ENCODE peak calls at places on chromosomes 3 and 15, in eight cellular contexts. One of them, this sample, is unnamed.

GRCh38 chr3:113626513-113627371 is 69.7 kb downstream of the USF3 start:
- DNase-seq in HFF-Myc: peak
- DNase-seq in A673: peak
- DNase-seq in cardiac fibroblast: peak
- DNase-seq in left ventricle myocardium inferior: peak
- DNase-seq in lung: peak
- DNase-seq in epithelial cell of proximal tubule: peak
- DNase-seq in fibroblast of pulmonary artery: peak
- DNase-seq in this sample: peak

GRCh38 chr3:160194438-160194837 is 30.8 kb upstream of the C3orf80 start:
- DNase-seq in fibroblast of pulmonary artery: no peak
- DNase-seq in epithelial cell of proximal tubule: no peak
- DNase-seq in left ventricle myocardium inferior: no peak
- DNase-seq in lung: no peak
- DNase-seq in A673: no peak
- DNase-seq in cardiac fibroblast: no peak
- DNase-seq in HFF-Myc: no peak
- DNase-seq in this sample: no peak

GRCh38 chr3:95343767-95344166 is 1280.9 kb downstream of the NSUN3 start:
- DNase-seq in fibroblast of pulmonary artery: no peak
- DNase-seq in left ventricle myocardium inferior: no peak
- DNase-seq in epithelial cell of proximal tubule: no peak
- DNase-seq in cardiac fibroblast: no peak
- DNase-seq in HFF-Myc: no peak
- DNase-seq in lung: no peak
- DNase-seq in A673: no peak
- DNase-seq in this sample: no peak

GRCh38 chr3:167969554-167969953 is 126.2 kb downstream of the GOLIM4 start:
- DNase-seq in A673: no peak
- DNase-seq in cardiac fibroblast: no peak
- DNase-seq in left ventricle myocardium inferior: no peak
- DNase-seq in lung: no peak
- DNase-seq in fibroblast of pulmonary artery: no peak
- DNase-seq in epithelial cell of proximal tubule: no peak
- DNase-seq in HFF-Myc: no peak
- DNase-seq in this sample: no peak

GRCh38 chr15:67199881-67200763 is 54.3 kb downstream of the AAGAB start:
- DNase-seq in lung: no peak
- DNase-seq in HFF-Myc: no peak
- DNase-seq in fibroblast of pulmonary artery: no peak
- DNase-seq in A673: no peak
- DNase-seq in epithelial cell of proximal tubule: no peak
- DNase-seq in left ventricle myocardium inferior: no peak
- DNase-seq in cardiac fibroblast: peak
- DNase-seq in this sample: no peak

GRCh38 chr3:185586644-185586964 is 509 bp downstream of the SENP2 start:
- DNase-seq in HFF-Myc: no peak
- DNase-seq in fibroblast of pulmonary artery: no peak
- DNase-seq in lung: no peak
- DNase-seq in left ventricle myocardium inferior: no peak
- DNase-seq in cardiac fibroblast: no peak
- DNase-seq in epithelial cell of proximal tubule: no peak
- DNase-seq in A673: no peak
- DNase-seq in this sample: no peak

GRCh38 chr3:15585111-15585844 is 16.1 kb downstream of the HACL1 start:
- DNase-seq in HFF-Myc: no peak
- DNase-seq in A673: no peak
- DNase-seq in fibroblast of pulmonary artery: no peak
- DNase-seq in left ventricle myocardium inferior: no peak
- DNase-seq in epithelial cell of proximal tubule: no peak
- DNase-seq in lung: no peak
- DNase-seq in cardiac fibroblast: peak
- DNase-seq in this sample: no peak

GRCh38 chr3:128358156-128358895 is 108.4 kb downstream of the DNAJB8 start:
- DNase-seq in HFF-Myc: no peak
- DNase-seq in epithelial cell of proximal tubule: no peak
- DNase-seq in A673: no peak
- DNase-seq in cardiac fibroblast: no peak
- DNase-seq in lung: no peak
- DNase-seq in fibroblast of pulmonary artery: no peak
- DNase-seq in left ventricle myocardium inferior: no peak
- DNase-seq in this sample: no peak

GRCh38 chr3:53160660-53161344 is at the start of gene PRKCD:
- DNase-seq in lung: peak
- DNase-seq in cardiac fibroblast: peak
- DNase-seq in epithelial cell of proximal tubule: no peak
- DNase-seq in left ventricle myocardium inferior: peak
- DNase-seq in A673: peak
- DNase-seq in HFF-Myc: no peak
- DNase-seq in fibroblast of pulmonary artery: peak
- DNase-seq in this sample: peak

GRCh38 chr3:190491533-190492054 is 22.3 kb upstream of the IL1RAP start:
- DNase-seq in A673: no peak
- DNase-seq in cardiac fibroblast: peak
- DNase-seq in left ventricle myocardium inferior: peak
- DNase-seq in epithelial cell of proximal tubule: no peak
- DNase-seq in fibroblast of pulmonary artery: no peak
- DNase-seq in HFF-Myc: no peak
- DNase-seq in lung: no peak
- DNase-seq in this sample: no peak

GRCh38 chr15:51322622-51323296 is 15.6 kb downstream of the CYP19A1 start:
- DNase-seq in cardiac fibroblast: peak
- DNase-seq in HFF-Myc: no peak
- DNase-seq in left ventricle myocardium inferior: peak
- DNase-seq in fibroblast of pulmonary artery: peak
- DNase-seq in epithelial cell of proximal tubule: no peak
- DNase-seq in A673: no peak
- DNase-seq in lung: peak
- DNase-seq in this sample: no peak

GRCh38 chr15:78751602-78751979 is 59.7 kb downstream of the ADAMTS7 start:
- DNase-seq in HFF-Myc: no peak
- DNase-seq in left ventricle myocardium inferior: no peak
- DNase-seq in cardiac fibroblast: no peak
- DNase-seq in A673: no peak
- DNase-seq in fibroblast of pulmonary artery: no peak
- DNase-seq in epithelial cell of proximal tubule: no peak
- DNase-seq in lung: no peak
- DNase-seq in this sample: no peak

GRCh38 chr15:38809621-38810020 is 245.0 kb upstream of the RASGRP1 start:
- DNase-seq in lung: no peak
- DNase-seq in HFF-Myc: no peak
- DNase-seq in epithelial cell of proximal tubule: no peak
- DNase-seq in fibroblast of pulmonary artery: peak
- DNase-seq in left ventricle myocardium inferior: no peak
- DNase-seq in cardiac fibroblast: no peak
- DNase-seq in A673: no peak
- DNase-seq in this sample: no peak

GRCh38 chr3:111538687-111539086 is 3.3 kb upstream of the CD96 start:
- DNase-seq in cardiac fibroblast: peak
- DNase-seq in A673: peak
- DNase-seq in HFF-Myc: peak
- DNase-seq in left ventricle myocardium inferior: no peak
- DNase-seq in lung: no peak
- DNase-seq in fibroblast of pulmonary artery: peak
- DNase-seq in epithelial cell of proximal tubule: no peak
- DNase-seq in this sample: no peak

GRCh38 chr3:111541911-111542483 is at the start of gene CD96:
- DNase-seq in HFF-Myc: no peak
- DNase-seq in epithelial cell of proximal tubule: no peak
- DNase-seq in cardiac fibroblast: peak
- DNase-seq in left ventricle myocardium inferior: no peak
- DNase-seq in A673: no peak
- DNase-seq in lung: no peak
- DNase-seq in fibroblast of pulmonary artery: peak
- DNase-seq in this sample: no peak

GRCh38 chr3:111538111-111538510 is 3.9 kb upstream of the CD96 start:
- DNase-seq in HFF-Myc: no peak
- DNase-seq in fibroblast of pulmonary artery: no peak
- DNase-seq in lung: no peak
- DNase-seq in A673: no peak
- DNase-seq in cardiac fibroblast: no peak
- DNase-seq in epithelial cell of proximal tubule: no peak
- DNase-seq in left ventricle myocardium inferior: no peak
- DNase-seq in this sample: no peak

GRCh38 chr3:111541391-111541790 is 606 bp upstream of the CD96 start:
- DNase-seq in lung: no peak
- DNase-seq in cardiac fibroblast: no peak
- DNase-seq in HFF-Myc: no peak
- DNase-seq in left ventricle myocardium inferior: no peak
- DNase-seq in A673: no peak
- DNase-seq in fibroblast of pulmonary artery: peak
- DNase-seq in epithelial cell of proximal tubule: no peak
- DNase-seq in this sample: no peak

DNA sequence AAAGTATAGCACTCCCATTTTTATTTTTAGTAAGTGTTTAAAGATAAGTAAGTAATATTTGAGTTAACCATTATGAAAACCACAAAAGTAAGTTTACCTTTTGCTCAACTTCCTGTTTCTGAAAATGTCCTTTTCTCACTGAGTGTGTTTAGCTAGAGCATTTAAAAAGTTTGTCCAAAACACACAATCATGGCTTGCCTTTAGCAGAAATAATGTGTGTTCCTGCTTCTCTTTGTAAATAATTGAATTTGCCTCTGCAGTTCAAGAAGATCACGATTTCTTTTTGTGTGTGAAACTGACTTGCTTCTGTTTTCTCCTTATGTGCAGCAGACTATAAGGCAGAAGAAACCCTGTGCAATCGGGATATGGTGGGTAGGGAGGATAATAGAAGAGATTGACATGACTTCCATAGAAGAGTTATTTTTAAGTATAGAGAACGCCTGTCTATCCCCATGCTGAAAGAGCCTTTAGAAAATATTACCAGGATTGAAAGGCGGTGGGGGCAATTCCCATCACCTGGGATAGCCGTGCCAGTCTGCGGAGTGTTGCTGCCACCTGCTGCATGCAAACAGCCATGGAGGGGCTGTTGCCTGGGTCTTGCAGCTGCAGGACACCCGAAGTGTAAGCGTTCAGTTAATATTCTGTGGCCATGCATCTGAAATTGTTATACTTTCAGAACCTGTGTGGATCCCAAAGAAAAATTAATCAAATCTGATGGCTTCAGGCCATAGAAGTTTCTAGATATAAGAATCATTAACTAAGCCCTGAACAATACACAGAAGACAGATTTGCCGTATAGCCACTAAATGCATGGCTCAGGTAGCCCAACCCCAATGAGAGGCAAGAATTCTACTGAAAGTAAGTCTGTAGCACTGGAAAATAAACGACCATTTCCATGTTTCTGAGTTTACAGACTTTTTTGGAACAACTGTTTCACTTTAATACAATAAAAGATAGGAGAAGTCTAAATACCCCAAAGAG is 2.4 kb upstream of the CD96 start:
- DNase-seq in lung: peak
- DNase-seq in A673: peak
- DNase-seq in HFF-Myc: peak
- DNase-seq in epithelial cell of proximal tubule: peak
- DNase-seq in fibroblast of pulmonary artery: peak
- DNase-seq in left ventricle myocardium inferior: peak
- DNase-seq in cardiac fibroblast: peak
- DNase-seq in this sample: peak
- H3K4me3 ChIP-seq in lung: no peak
- H3K4me3 ChIP-seq in A673: no peak
- H3K4me3 ChIP-seq in HFF-Myc: no peak
- H3K4me3 ChIP-seq in epithelial cell of proximal tubule: peak
- H3K4me3 ChIP-seq in fibroblast of pulmonary artery: no peak
- H3K4me3 ChIP-seq in left ventricle myocardium inferior: no peak
- H3K4me3 ChIP-seq in cardiac fibroblast: no peak
- H3K4me3 ChIP-seq in this sample: no peak

GRCh38 chr3:30353711-30354467 is 252.5 kb upstream of the TGFBR2 start:
- DNase-seq in A673: no peak
- DNase-seq in fibroblast of pulmonary artery: no peak
- DNase-seq in lung: no peak
- DNase-seq in cardiac fibroblast: no peak
- DNase-seq in left ventricle myocardium inferior: no peak
- DNase-seq in epithelial cell of proximal tubule: no peak
- DNase-seq in HFF-Myc: no peak
- DNase-seq in this sample: no peak

GRCh38 chr3:30354972-30355371 is 251.4 kb upstream of the TGFBR2 start:
- DNase-seq in left ventricle myocardium inferior: no peak
- DNase-seq in fibroblast of pulmonary artery: no peak
- DNase-seq in lung: no peak
- DNase-seq in cardiac fibroblast: no peak
- DNase-seq in epithelial cell of proximal tubule: no peak
- DNase-seq in A673: no peak
- DNase-seq in HFF-Myc: no peak
- DNase-seq in this sample: no peak

GRCh38 chr3:30350901-30351300 is 255.5 kb upstream of the TGFBR2 start:
- DNase-seq in epithelial cell of proximal tubule: no peak
- DNase-seq in left ventricle myocardium inferior: no peak
- DNase-seq in fibroblast of pulmonary artery: no peak
- DNase-seq in HFF-Myc: no peak
- DNase-seq in A673: no peak
- DNase-seq in lung: no peak
- DNase-seq in cardiac fibroblast: no peak
- DNase-seq in this sample: no peak

GRCh38 chr3:30354513-30354912 is 251.9 kb upstream of the TGFBR2 start:
- DNase-seq in left ventricle myocardium inferior: peak
- DNase-seq in HFF-Myc: no peak
- DNase-seq in epithelial cell of proximal tubule: no peak
- DNase-seq in cardiac fibroblast: no peak
- DNase-seq in fibroblast of pulmonary artery: no peak
- DNase-seq in lung: no peak
- DNase-seq in A673: no peak
- DNase-seq in this sample: no peak

DNA sequence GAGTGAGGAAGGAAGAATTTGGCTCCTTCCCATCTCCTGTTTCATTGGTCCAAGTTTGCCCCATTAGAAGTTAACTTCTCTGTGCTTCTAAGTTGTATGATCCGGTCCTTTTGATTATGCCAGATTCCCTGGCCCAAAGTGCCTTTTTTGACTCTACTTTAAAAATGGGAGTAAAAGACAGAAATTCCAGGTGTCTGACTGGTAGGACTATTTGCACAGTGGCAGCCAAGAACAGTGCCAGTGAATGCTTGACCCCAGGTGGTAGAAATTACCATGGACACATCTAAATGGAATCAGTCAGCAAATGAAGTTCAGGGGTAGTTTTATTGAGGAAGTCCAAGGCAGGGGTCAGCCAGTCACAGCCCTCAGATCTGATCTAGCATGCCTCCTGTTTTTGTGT is 253.5 kb upstream of the TGFBR2 start:
- DNase-seq in lung: no peak
- DNase-seq in left ventricle myocardium inferior: no peak
- DNase-seq in cardiac fibroblast: peak
- DNase-seq in epithelial cell of proximal tubule: no peak
- DNase-seq in A673: no peak
- DNase-seq in fibroblast of pulmonary artery: no peak
- DNase-seq in HFF-Myc: no peak
- DNase-seq in this sample: no peak
- H3K4me3 ChIP-seq in lung: no peak
- H3K4me3 ChIP-seq in left ventricle myocardium inferior: no peak
- H3K4me3 ChIP-seq in cardiac fibroblast: no peak
- H3K4me3 ChIP-seq in epithelial cell of proximal tubule: no peak
- H3K4me3 ChIP-seq in A673: no peak
- H3K4me3 ChIP-seq in fibroblast of pulmonary artery: no peak
- H3K4me3 ChIP-seq in HFF-Myc: no peak
- H3K4me3 ChIP-seq in this sample: no peak

GRCh38 chr3:133747373-133747772 is 1.2 kb downstream of the TF start:
- DNase-seq in fibroblast of pulmonary artery: no peak
- DNase-seq in cardiac fibroblast: no peak
- DNase-seq in A673: no peak
- DNase-seq in HFF-Myc: no peak
- DNase-seq in left ventricle myocardium inferior: no peak
- DNase-seq in lung: no peak
- DNase-seq in epithelial cell of proximal tubule: no peak
- DNase-seq in this sample: no peak
- H3K4me3 ChIP-seq in fibroblast of pulmonary artery: no peak
- H3K4me3 ChIP-seq in cardiac fibroblast: no peak
- H3K4me3 ChIP-seq in A673: no peak
- H3K4me3 ChIP-seq in HFF-Myc: no peak
- H3K4me3 ChIP-seq in left ventricle myocardium inferior: no peak
- H3K4me3 ChIP-seq in lung: no peak
- H3K4me3 ChIP-seq in epithelial cell of proximal tubule: no peak
- H3K4me3 ChIP-seq in this sample: no peak

GRCh38 chr15:25060996-25061620 is 106.3 kb downstream of the SNRPN start:
- DNase-seq in epithelial cell of proximal tubule: no peak
- DNase-seq in fibroblast of pulmonary artery: no peak
- DNase-seq in left ventricle myocardium inferior: no peak
- DNase-seq in lung: no peak
- DNase-seq in HFF-Myc: no peak
- DNase-seq in A673: no peak
- DNase-seq in cardiac fibroblast: no peak
- DNase-seq in this sample: no peak
- H3K4me3 ChIP-seq in epithelial cell of proximal tubule: no peak
- H3K4me3 ChIP-seq in fibroblast of pulmonary artery: no peak
- H3K4me3 ChIP-seq in left ventricle myocardium inferior: no peak
- H3K4me3 ChIP-seq in lung: no peak
- H3K4me3 ChIP-seq in HFF-Myc: no peak
- H3K4me3 ChIP-seq in A673: no peak
- H3K4me3 ChIP-seq in cardiac fibroblast: no peak
- H3K4me3 ChIP-seq in this sample: no peak

This sample was measured in BE2C.